ENCODE peak calls at places on chromosomes 12 and 14, in six cellular contexts. Y is H1, G is esophagus muscularis mucosa, F is vagina, K is transverse colon, J is Panc1. Q is an unnamed sample.

GRCh38 chr14:35898217-35898775 is 72.2 kb downstream of the BRMS1L start:
- DNase-seq in Y (no peak), G (no peak), F (no peak), K (no peak), J (no peak), Q (no peak)

GRCh38 chr12:47868552-47869031 is 36.2 kb downstream of the VDR start:
- DNase-seq in Y (no peak), G (no peak), F (no peak), K (peak), J (no peak), Q (no peak)

GRCh38 chr14:35708072-35708471 is 101.0 kb downstream of the RALGAPA1 start:
- DNase-seq in Y (no peak), G (no peak), F (no peak), K (no peak), J (no peak), Q (no peak)

GRCh38 chr12:50986961-50987737 is 34.8 kb downstream of the HIGD1C start:
- DNase-seq in Y (no peak), G (no peak), F (no peak), K (peak), J (peak), Q (peak)

GRCh38 chr12:60335765-60336164 is 739.9 kb downstream of the SLC16A7 start:
- DNase-seq in Y (no peak), G (no peak), F (no peak), K (no peak), J (no peak), Q (no peak)

GRCh38 chr12:11834104-11834812 is 184.8 kb downstream of the ETV6 start:
- DNase-seq in Y (no peak), G (no peak), F (no peak), K (no peak), J (no peak), Q (no peak)

GRCh38 chr12:113961921-113962710 is 4.0 kb downstream of the RBM19 start:
- DNase-seq in Y (no peak), G (no peak), F (no peak), K (no peak), J (no peak), Q (no peak)

GRCh38 chr12:79307340-79307739 is 383.4 kb downstream of the PAWR start:
- DNase-seq in Y (no peak), G (no peak), F (no peak), K (no peak), J (no peak), Q (no peak)

GRCh38 chr14:59358105-59358504 is 107.1 kb downstream of the GPR135 start:
- DNase-seq in Y (peak), G (no peak), F (no peak), K (no peak), J (no peak), Q (no peak)

GRCh38 chr14:20560961-20561360 is at the start of gene RNASE9:
- DNase-seq in Y (no peak), G (no peak), F (no peak), K (no peak), J (no peak), Q (no peak)

GRCh38 chr14:93269341-93270068 is 62.4 kb downstream of the UBR7 start:
- DNase-seq in Y (no peak), G (no peak), F (no peak), K (no peak), J (peak), Q (no peak)

GRCh38 chr12:19058235-19059021 is 71.1 kb upstream of the PLEKHA5 start:
- DNase-seq in Y (no peak), G (no peak), F (no peak), K (no peak), J (no peak), Q (no peak)

GRCh38 chr12:52271157-52271556 is 3.3 kb upstream of the KRT86 start:
- DNase-seq in Y (no peak), G (no peak), F (no peak), K (no peak), J (no peak), Q (no peak)

GRCh38 chr12:89882051-89882450 is 173.4 kb upstream of the ATP2B1 start:
- DNase-seq in Y (no peak), G (no peak), F (no peak), K (no peak), J (no peak), Q (no peak)

GRCh38 chr12:10722502-10722904 is 620 bp downstream of the YBX3 start:
- DNase-seq in Y (no peak), G (no peak), F (no peak), K (peak), J (no peak), Q (no peak)

GRCh38 chr12:125540580-125541204 is 475.5 kb downstream of the AACS start:
- DNase-seq in Y (no peak), G (no peak), F (no peak), K (no peak), J (no peak), Q (no peak)

GRCh38 chr12:57993030-57993429 is 51.7 kb downstream of the ATP23 start:
- DNase-seq in Y (no peak), G (no peak), F (no peak), K (no peak), J (no peak), Q (no peak)

GRCh38 chr12:94874986-94875312 is 128.5 kb downstream of the NDUFA12 start:
- DNase-seq in Y (no peak), G (no peak), F (no peak), K (no peak), J (no peak), Q (no peak)

GRCh38 chr12:49899921-49900320 is 3.8 kb downstream of the FAIM2 start:
- DNase-seq in Y (no peak), G (no peak), F (no peak), K (no peak), J (no peak), Q (no peak)

GRCh38 chr12:89514751-89515150 is 9.8 kb downstream of the GALNT4 start:
- DNase-seq in Y (no peak), G (no peak), F (no peak), K (no peak), J (no peak), Q (no peak)

GRCh38 chr12:116210131-116210530 is 67.4 kb downstream of the MED13L start:
- DNase-seq in Y (no peak), G (no peak), F (no peak), K (no peak), J (no peak), Q (no peak)

GRCh38 chr14:82855912-82856381 is 1322.3 kb upstream of the SEL1L start:
- DNase-seq in Y (no peak), G (no peak), F (no peak), K (no peak), J (no peak), Q (no peak)

GRCh38 chr14:23299558-23299957 is 3.1 kb downstream of the PPP1R3E start:
- DNase-seq in Y (no peak), G (no peak), F (no peak), K (no peak), J (no peak), Q (no peak)

GRCh38 chr14:67646136-67646535 is 26.4 kb downstream of the ARG2 start:
- DNase-seq in Y (no peak), G (no peak), F (no peak), K (no peak), J (no peak), Q (no peak)

GRCh38 chr14:96587823-96588385 is 85.7 kb downstream of the PAPOLA start:
- DNase-seq in Y (no peak), G (peak), F (peak), K (no peak), J (no peak), Q (no peak)

GRCh38 chr14:101175731-101176534 is 272.4 kb upstream of the RTL1 start:
- DNase-seq in Y (no peak), G (peak), F (peak), K (no peak), J (no peak), Q (no peak)

GRCh38 chr14:77203611-77204456 is 22.2 kb downstream of the TMEM63C start:
- DNase-seq in Y (no peak), G (no peak), F (no peak), K (no peak), J (no peak), Q (no peak)

GRCh38 chr12:110365743-110366473 is 37.6 kb downstream of the ANAPC7 start:
- DNase-seq in Y (no peak), G (no peak), F (no peak), K (no peak), J (no peak), Q (no peak)

GRCh38 chr12:108307006-108307405 is 32.1 kb downstream of the CMKLR1 start:
- DNase-seq in Y (no peak), G (no peak), F (no peak), K (no peak), J (no peak), Q (no peak)

GRCh38 chr12:66688836-66689439 is 10.1 kb upstream of the GRIP1 start:
- DNase-seq in Y (peak), G (no peak), F (no peak), K (peak), J (peak), Q (no peak)

GRCh38 chr12:82968644-82969339 is 282.1 kb downstream of the TMTC2 start:
- DNase-seq in Y (no peak), G (no peak), F (no peak), K (no peak), J (no peak), Q (no peak)

GRCh38 chr14:75292886-75293285 is 14.3 kb downstream of the FOS start:
- DNase-seq in Y (no peak), G (no peak), F (no peak), K (peak), J (no peak), Q (no peak)

GRCh38 chr14:76784881-76785280 is 23.6 kb downstream of the VASH1 start:
- DNase-seq in Y (peak), G (peak), F (no peak), K (peak), J (no peak), Q (peak)

GRCh38 chr14:103138483-103139370 is 15.5 kb downstream of the TNFAIP2 start:
- DNase-seq in Y (no peak), G (no peak), F (no peak), K (no peak), J (no peak), Q (no peak)

GRCh38 chr14:103141117-103141796 is 18.0 kb downstream of the TNFAIP2 start:
- DNase-seq in Y (peak), G (no peak), F (no peak), K (peak), J (peak), Q (no peak)

GRCh38 chr14:103137721-103138482 is 14.6 kb downstream of the TNFAIP2 start:
- DNase-seq in Y (no peak), G (no peak), F (no peak), K (no peak), J (no peak), Q (no peak)

GRCh38 chr14:103140316-103141109 is 17.3 kb downstream of the TNFAIP2 start:
- DNase-seq in Y (no peak), G (no peak), F (no peak), K (no peak), J (no peak), Q (no peak)

DNA sequence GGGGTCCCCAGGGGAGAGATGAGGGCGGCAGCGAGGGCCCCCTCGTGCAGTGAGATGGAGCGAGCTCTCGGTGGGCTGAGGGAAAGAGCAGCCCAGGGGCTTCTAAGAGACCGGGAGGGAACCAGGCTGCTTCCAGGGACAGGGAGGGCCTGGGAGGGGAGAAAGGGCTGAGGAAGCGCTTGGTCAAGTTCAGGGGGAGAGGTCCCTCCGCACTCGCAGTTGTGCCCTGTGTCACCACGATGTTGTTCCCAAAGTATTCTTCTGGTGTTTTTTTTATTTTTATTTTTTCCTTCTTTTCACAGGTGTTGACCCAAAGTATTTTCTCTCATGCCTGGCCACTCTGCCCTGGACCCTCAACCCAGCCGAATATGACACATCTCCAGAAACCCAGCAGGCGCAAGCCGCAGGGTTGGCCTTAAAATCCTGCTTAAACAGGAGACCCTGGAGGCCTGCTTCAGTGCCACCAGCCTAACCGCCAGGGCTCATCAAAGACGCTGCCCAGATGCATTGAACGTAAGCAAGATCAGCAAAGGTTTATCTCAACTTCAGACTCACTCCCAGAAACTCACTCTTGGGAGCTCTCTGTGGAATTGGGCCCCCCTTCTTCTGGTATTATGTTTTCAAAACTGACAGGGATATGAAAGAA is 16.2 kb downstream of the TNFAIP2 start:
- DNase-seq in Y (no peak), G (no peak), F (no peak), K (no peak), J (no peak), Q (no peak)
- H3K4me3 ChIP-seq in Y (peak), G (peak), F (no peak), K (no peak), J (peak), Q (no peak)

GRCh38 chr12:103924761-103925641 is 5.2 kb upstream of the HSP90B1 start:
- DNase-seq in Y (no peak), G (no peak), F (no peak), K (no peak), J (peak), Q (no peak)
- TF ChIP-seq POLR2AphosphoS5 in Y (no peak), G (no peak), F (no peak), K (no peak), J (no peak), Q (no peak)

GRCh38 chr14:73723799-73724621 is 9.8 kb upstream of the PNMA1 start:
- DNase-seq in Y (no peak), G (peak), F (peak), K (no peak), J (no peak), Q (peak)

GRCh38 chr14:73724696-73725095 is 10.5 kb upstream of the PNMA1 start:
- DNase-seq in Y (no peak), G (peak), F (no peak), K (no peak), J (no peak), Q (no peak)

GRCh38 chr14:73726025-73726961 is 12.1 kb upstream of the PNMA1 start:
- DNase-seq in Y (no peak), G (peak), F (peak), K (no peak), J (no peak), Q (no peak)

GRCh38 chr14:73727181-73727580 is 13.0 kb upstream of the PNMA1 start:
- DNase-seq in Y (no peak), G (no peak), F (peak), K (no peak), J (no peak), Q (no peak)

DNA sequence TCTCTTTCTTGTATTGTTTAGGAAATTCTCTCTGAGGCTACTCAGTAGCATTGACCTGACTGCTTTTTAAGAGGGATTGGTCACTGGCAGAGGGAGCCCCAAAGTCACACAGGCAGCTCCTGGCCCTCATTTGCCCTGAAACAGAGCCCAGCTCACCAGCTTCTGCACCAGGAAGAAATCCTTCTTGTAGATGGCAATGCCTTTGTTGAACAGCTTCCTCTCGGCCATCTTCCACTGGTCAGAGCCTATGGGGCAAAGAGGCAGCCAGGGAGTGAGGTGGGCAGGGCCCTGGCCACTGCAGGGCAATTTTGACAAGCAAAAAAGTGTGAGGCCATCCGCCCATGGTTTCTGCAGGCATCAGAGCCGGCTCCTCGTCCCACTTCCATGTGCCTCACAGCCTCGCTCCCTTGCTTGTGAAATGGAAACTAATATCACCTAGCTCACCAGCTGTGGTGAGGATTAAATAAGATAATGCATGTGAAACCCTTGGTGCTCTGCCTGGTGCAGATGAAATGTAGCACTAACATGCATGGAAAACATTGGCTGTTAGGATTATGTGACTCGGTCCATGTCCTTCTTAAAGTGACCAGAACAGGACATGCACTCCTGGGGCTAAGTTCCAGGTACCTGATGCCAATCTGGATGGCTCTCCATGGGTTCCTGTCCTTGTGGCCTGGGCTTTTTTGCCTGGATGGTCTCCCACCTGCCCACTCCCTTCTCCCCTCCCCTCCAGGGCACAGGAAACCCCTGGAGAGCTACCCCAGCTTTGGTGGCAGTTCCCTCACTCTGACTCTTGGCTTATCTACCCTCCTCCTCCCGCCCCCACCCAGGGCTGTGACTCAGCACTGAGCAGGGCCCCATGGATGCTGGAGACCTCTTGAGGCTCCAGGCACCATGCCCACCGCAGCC is 11.2 kb upstream of the PNMA1 start:
- DNase-seq in Y (no peak), G (peak), F (peak), K (no peak), J (no peak), Q (no peak)
- H3K4me3 ChIP-seq in Y (no peak), G (no peak), F (no peak), K (no peak), J (no peak), Q (no peak)

GRCh38 chr14:32374155-32374554 is 45.1 kb downstream of the AKAP6 start:
- DNase-seq in Y (no peak), G (no peak), F (no peak), K (no peak), J (no peak), Q (no peak)
- TF ChIP-seq POLR2AphosphoS5 in Y (no peak), G (no peak), F (no peak), K (no peak), J (no peak), Q (no peak)

DNA sequence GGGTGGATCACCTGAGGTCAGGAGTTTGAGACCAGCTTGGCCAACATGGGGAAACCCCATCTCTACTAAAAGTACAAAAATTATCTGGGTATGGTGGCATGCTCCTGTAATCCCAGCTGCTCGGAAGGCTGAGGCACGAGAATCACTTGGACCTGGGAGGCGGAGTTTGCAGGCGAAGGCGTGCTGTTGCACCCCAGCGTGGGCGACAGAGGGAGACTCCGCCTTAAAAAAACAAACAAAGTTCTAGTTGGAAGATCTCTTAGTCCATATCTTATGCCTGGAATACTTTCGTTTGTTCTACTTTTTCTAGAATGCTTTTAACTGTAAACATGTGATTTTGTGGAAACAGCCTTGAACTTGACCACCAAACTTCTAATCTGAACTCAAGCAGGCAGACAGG is 38.7 kb downstream of the PPHLN1 start:
- DNase-seq in Y (no peak), G (no peak), F (no peak), K (no peak), J (no peak), Q (no peak)
- H3K4me3 ChIP-seq in Y (no peak), G (no peak), F (no peak), K (no peak), J (no peak), Q (no peak)

GRCh38 chr14:87994974-87995373 is 2.0 kb upstream of the GALC start:
- DNase-seq in Y (no peak), G (no peak), F (no peak), K (no peak), J (no peak), Q (no peak)
- TF ChIP-seq POLR2AphosphoS5 in Y (no peak), G (no peak), F (no peak), K (no peak), J (no peak), Q (no peak)

DNA sequence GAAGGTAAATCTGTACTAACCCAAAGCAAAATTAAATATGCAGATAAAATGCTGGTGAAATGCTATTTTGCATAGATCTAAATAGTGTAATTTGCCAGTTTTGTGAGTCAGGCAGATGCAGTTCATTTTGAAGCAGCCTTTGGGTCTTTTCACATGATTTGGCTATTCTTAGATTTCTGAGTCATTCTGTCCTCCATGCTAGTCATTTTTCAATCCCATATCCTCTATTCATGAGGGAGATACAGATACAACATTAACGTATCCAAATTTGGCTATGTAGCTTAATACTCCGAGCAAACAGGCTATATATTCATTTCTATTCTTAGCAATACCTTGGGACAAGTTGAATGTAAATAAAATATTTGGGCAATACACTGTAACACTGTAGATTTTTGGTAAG is 270.8 kb upstream of the PDE3A start:
- DNase-seq in Y (no peak), G (no peak), F (no peak), K (no peak), J (no peak), Q (no peak)
- H3K4me3 ChIP-seq in Y (no peak), G (no peak), F (no peak), K (no peak), J (no peak), Q (no peak)

Q was measured in SK-N-MC.